ENCODE peak calls at places on chromosomes 13 and 19, in six cellular contexts. S is kidney tubule cell; K is GM04504; Z is mucosa of gallbladder; B is activated naive CD4-positive, alpha-beta T cell treated with anti-CD3 and anti-CD28 coated beads, Interleukin-2, amount 10 ng/mL, durations not matched to agents 7 days and 5 days; W is gastrocnemius medialis. L is an unnamed sample.

GRCh38 chr19:17209126-17210036 is 5.8 kb upstream of the USE1 start:
- DNase-seq in S (no peak), K (no peak), Z (no peak), B (peak; percentile 55), W (no peak), L (peak; percentile 41)

GRCh38 chr13:110388141-110388943 is 81.3 kb downstream of the COL4A2 start:
- DNase-seq in S (peak; percentile 50), K (no peak), Z (peak; percentile 37), B (no peak), W (peak; percentile 37), L (peak; percentile 48)

GRCh38 chr19:3135961-3136683 is at the start of gene GNA15:
- DNase-seq in S (no peak), K (no peak), Z (no peak), B (peak; percentile 66), W (no peak), L (peak; percentile 65)

GRCh38 chr13:24723206-24723605 is 40.8 kb upstream of the RNF17 start:
- DNase-seq in S (no peak), K (no peak), Z (no peak), B (no peak), W (no peak), L (no peak)

GRCh38 chr19:17778621-17779280 is 16.2 kb upstream of the B3GNT3 start:
- DNase-seq in S (peak; percentile 50), K (no peak), Z (no peak), B (no peak), W (no peak), L (no peak)

GRCh38 chr13:43816401-43816889 is 29.7 kb upstream of the ENOX1 start:
- DNase-seq in S (no peak), K (no peak), Z (no peak), B (no peak), W (no peak), L (no peak)

GRCh38 chr19:1815605-1816529 is 3.8 kb upstream of the ATP8B3 start:
- DNase-seq in S (no peak), K (no peak), Z (no peak), B (no peak), W (no peak), L (no peak)

GRCh38 chr13:73106513-73107214 is 47.9 kb downstream of the KLF5 start:
- DNase-seq in S (no peak), K (no peak), Z (no peak), B (no peak), W (no peak), L (no peak)

GRCh38 chr13:32426981-32427851 is 714 bp downstream of the N4BP2L1 start:
- DNase-seq in S (peak; percentile 18), K (no peak), Z (peak; percentile 25), B (peak; percentile 75), W (peak; percentile 54), L (peak; percentile 66)

GRCh38 chr13:30071890-30072817 is 221.7 kb upstream of the UBL3 start:
- DNase-seq in S (peak; percentile 7), K (no peak), Z (peak; percentile 91), B (no peak), W (no peak), L (peak; percentile 90)

GRCh38 chr13:91036886-91037285 is 310.6 kb upstream of the MIR17HG start:
- DNase-seq in S (no peak), K (no peak), Z (no peak), B (no peak), W (no peak), L (no peak)

GRCh38 chr19:33406521-33407139 is 33.1 kb downstream of the CEBPG start:
- DNase-seq in S (peak; percentile 59), K (no peak), Z (peak; percentile 72), B (peak; percentile 82), W (peak; percentile 60), L (peak; percentile 82)

GRCh38 chr13:60182907-60183306 is 19.2 kb upstream of the DIAPH3 start:
- DNase-seq in S (no peak), K (no peak), Z (no peak), B (no peak), W (no peak), L (no peak)

GRCh38 chr13:79445968-79446645 is 34.8 kb upstream of the NDFIP2 start:
- DNase-seq in S (no peak), K (no peak), Z (no peak), B (peak; percentile 30), W (no peak), L (no peak)

L was measured in left colon.